ENCODE peak calls at places on chromosomes 16 and 17, in ten cellular contexts. O, L, S, M, F, B, T, X, Y and U are unnamed samples.

GRCh38 chr16:80718480-80719220 is 85.7 kb downstream of the CDYL2 start:
- DNase-seq in T (no peak), X (peak), L (no peak), M (no peak), O (no peak), B (no peak), F (no peak), S (peak), Y (peak), U (no peak)

GRCh38 chr16:495127-495748 is 32.3 kb upstream of the CAPN15 start:
- DNase-seq in Y (no peak), M (peak), T (peak), S (peak), B (no peak), O (peak), L (no peak), X (peak), F (no peak), U (peak)

GRCh38 chr17:52824542-52824941 is 666.0 kb upstream of the CA10 start:
- DNase-seq in X (no peak), F (no peak), O (no peak), T (no peak), L (no peak), M (no peak), S (no peak), B (no peak), Y (no peak), U (no peak)

GRCh38 chr17:79803997-79804855 is 7.3 kb upstream of the CBX8 start:
- DNase-seq in F (no peak), B (no peak), T (no peak), M (no peak), L (no peak), Y (no peak), X (no peak), S (no peak), O (no peak), U (no peak)

GRCh38 chr16:18983565-18984424 is at the start of gene TMC7:
- DNase-seq in T (peak), B (no peak), X (peak), M (peak), S (peak), O (peak), Y (peak), F (peak), L (peak), U (peak)

GRCh38 chr16:25586826-25587225 is 104.9 kb upstream of the HS3ST4 start:
- DNase-seq in F (no peak), L (no peak), S (no peak), X (no peak), M (no peak), B (no peak), T (no peak), O (no peak), Y (no peak), U (no peak)

GRCh38 chr17:76432712-76433336 is 20.1 kb downstream of the UBE2O start:
- DNase-seq in M (no peak), F (no peak), T (no peak), S (peak), L (no peak), B (no peak), X (no peak), Y (no peak), O (no peak), U (peak)

GRCh38 chr16:85514601-85515318 is 98.4 kb upstream of the GSE1 start:
- DNase-seq in S (peak), X (no peak), M (peak), F (peak), B (no peak), L (peak), Y (peak), O (no peak), T (peak), U (no peak)

GRCh38 chr16:23508589-23509440 is 1.5 kb downstream of the GGA2 start:
- DNase-seq in S (no peak), M (no peak), Y (no peak), B (no peak), O (no peak), X (peak), T (no peak), F (peak), L (no peak), U (peak)

GRCh38 chr17:13594762-13595697 is 6.7 kb downstream of the HS3ST3A1 start:
- DNase-seq in T (peak), M (peak), B (peak), Y (peak), F (peak), S (peak), L (peak), X (peak), O (peak), U (peak)

GRCh38 chr17:2282297-2282873 is 21.2 kb downstream of the SMG6 start:
- DNase-seq in L (no peak), S (peak), F (no peak), T (peak), M (peak), B (no peak), Y (no peak), X (peak), O (peak), U (peak)

GRCh38 chr16:55701442-55702319 is 45.9 kb downstream of the SLC6A2 start:
- DNase-seq in L (peak), T (peak), M (peak), S (peak), B (no peak), F (peak), X (peak), Y (no peak), O (peak), U (peak)

GRCh38 chr16:50390914-50391700 is 22.3 kb upstream of the BRD7 start:
- DNase-seq in X (no peak), O (no peak), M (no peak), S (no peak), L (no peak), T (no peak), F (no peak), Y (no peak), B (no peak), U (no peak)

GRCh38 chr16:56862776-56863175 is 2.2 kb upstream of the SLC12A3 start:
- DNase-seq in M (no peak), S (no peak), B (no peak), O (no peak), Y (no peak), F (no peak), X (no peak), T (no peak), L (no peak), U (no peak)

GRCh38 chr16:23448392-23448791 is 4.6 kb downstream of the COG7 start:
- DNase-seq in S (peak), X (no peak), M (no peak), O (no peak), F (no peak), T (no peak), Y (no peak), L (no peak), B (no peak), U (no peak)

GRCh38 chr16:68328860-68329370 is 18.1 kb downstream of the PRMT7 start:
- DNase-seq in Y (no peak), T (no peak), F (no peak), L (no peak), B (no peak), S (no peak), X (no peak), O (no peak), M (no peak), U (no peak)

GRCh38 chr17:37742114-37742761 is 2.6 kb downstream of the HNF1B start:
- DNase-seq in L (no peak), B (no peak), Y (no peak), O (no peak), X (peak), M (no peak), S (peak), F (no peak), T (peak), U (peak)

GRCh38 chr17:50931003-50931878 is 65.1 kb upstream of the TOB1 start:
- DNase-seq in F (peak), M (peak), O (peak), T (no peak), Y (no peak), L (peak), S (peak), X (peak), B (no peak), U (peak)

GRCh38 chr17:48102700-48103378 is 1.6 kb upstream of the CBX1 start:
- DNase-seq in X (no peak), B (no peak), L (peak), T (no peak), F (peak), O (no peak), S (no peak), Y (no peak), M (no peak), U (peak)

GRCh38 chr17:73030501-73030911 is 62.0 kb downstream of the SLC39A11 start:
- DNase-seq in B (no peak), F (no peak), O (no peak), T (no peak), L (peak), Y (no peak), S (peak), X (no peak), M (no peak), U (no peak)

GRCh38 chr16:57383276-57384247 is 11.3 kb downstream of the CX3CL1 start:
- DNase-seq in X (no peak), M (no peak), B (no peak), Y (no peak), L (no peak), T (no peak), F (no peak), S (peak), O (no peak), U (peak)

GRCh38 chr17:59418732-59419166 is 87.3 kb downstream of the YPEL2 start:
- DNase-seq in M (no peak), L (no peak), O (no peak), Y (no peak), B (no peak), F (no peak), X (no peak), T (no peak), S (no peak), U (no peak)

GRCh38 chr16:78240459-78241222 is 141.2 kb downstream of the WWOX start:
- DNase-seq in L (no peak), X (no peak), M (no peak), O (no peak), T (peak), B (no peak), S (no peak), Y (no peak), F (no peak), U (no peak)

GRCh38 chr17:77840156-77840555 is 118.3 kb upstream of the TNRC6C start:
- DNase-seq in Y (no peak), T (no peak), X (peak), B (no peak), S (peak), M (no peak), O (no peak), F (peak), L (peak), U (peak)

GRCh38 chr17:10013360-10014112 is 108.5 kb upstream of the RCVRN start:
- DNase-seq in L (no peak), Y (no peak), S (peak), O (no peak), F (no peak), M (no peak), T (no peak), B (no peak), X (no peak), U (no peak)

DNA sequence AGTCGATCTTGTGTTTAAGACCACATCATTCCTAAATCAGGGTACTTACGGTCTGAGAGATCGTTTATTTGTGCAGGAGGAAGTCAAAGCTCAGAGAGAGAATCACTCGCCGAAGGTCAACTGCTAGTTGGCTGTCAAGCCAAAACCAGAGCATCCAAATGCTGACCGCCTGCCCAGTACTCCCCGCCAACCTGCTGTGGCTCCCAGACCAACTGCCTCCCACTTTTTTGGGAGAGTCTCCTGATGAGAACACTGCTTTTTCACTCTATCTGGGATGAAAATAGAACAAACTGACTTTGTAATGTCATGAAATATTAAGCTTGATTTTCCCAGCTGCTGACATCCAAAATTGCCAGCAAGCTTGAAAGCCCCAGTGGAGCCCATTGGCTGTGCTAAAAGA is 125.9 kb upstream of the CDH5 start:
- DNase-seq in L (no peak), Y (no peak), X (no peak), S (no peak), O (no peak), F (no peak), M (no peak), B (no peak), T (no peak), U (no peak)
- TF ChIP-seq POLR2A in L (no peak), Y (no peak), X (no peak), S (no peak), O (no peak), F (no peak), M (no peak), B (no peak), T (no peak), U (no peak)

GRCh38 chr16:29986231-29986630 is 9.2 kb downstream of the HIRIP3 start:
- DNase-seq in Y (no peak), L (no peak), O (no peak), F (peak), T (no peak), X (no peak), S (no peak), B (no peak), M (no peak), U (no peak)
- TF ChIP-seq POLR2A in Y (no peak), L (no peak), O (no peak), F (no peak), T (no peak), X (no peak), S (no peak), B (no peak), M (no peak), U (no peak)

GRCh38 chr17:45584092-45585036 is 93.8 kb upstream of the PLEKHM1 start:
- DNase-seq in L (peak), T (peak), S (peak), Y (peak), M (peak), X (peak), O (peak), B (no peak), F (peak), U (no peak)
- TF ChIP-seq POLR2A in L (no peak), T (peak), S (no peak), Y (no peak), M (peak), X (peak), O (peak), B (peak), F (no peak), U (peak)

DNA sequence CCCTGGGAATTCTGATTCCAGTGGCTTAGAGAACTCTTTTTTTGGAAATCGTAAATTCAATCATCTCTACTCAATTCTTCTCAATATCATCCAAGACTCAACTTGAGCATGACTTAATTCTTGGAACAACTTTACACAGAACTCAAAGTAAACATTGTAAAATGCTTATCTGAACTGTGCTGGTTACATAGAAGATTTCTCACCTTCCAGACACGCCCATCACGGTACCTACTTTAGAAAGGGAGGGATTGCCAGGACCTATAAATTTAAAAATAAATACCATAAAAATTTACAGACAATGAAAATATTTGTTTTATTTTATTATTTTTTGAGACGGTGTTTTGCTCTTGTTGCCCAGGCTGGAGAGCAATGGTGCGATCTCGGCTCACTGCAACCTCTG is 26.5 kb downstream of the MAP1LC3B start:
- DNase-seq in M (no peak), T (no peak), O (no peak), B (no peak), Y (no peak), S (no peak), F (no peak), L (no peak), X (no peak), U (no peak)
- TF ChIP-seq POLR2A in M (no peak), T (no peak), O (no peak), B (no peak), Y (no peak), S (no peak), F (no peak), L (no peak), X (no peak), U (no peak)

GRCh38 chr17:81911277-81911961 is at the start of gene PCYT2:
- DNase-seq in L (peak), Y (peak), T (peak), S (peak), B (peak), F (peak), X (peak), O (peak), M (peak), U (peak)
- TF ChIP-seq POLR2A in L (no peak), Y (no peak), T (peak), S (no peak), B (peak), F (no peak), X (peak), O (peak), M (peak), U (no peak)

GRCh38 chr17:3512512-3513171 is 36.8 kb downstream of the ASPA start:
- DNase-seq in Y (peak), F (peak), M (peak), B (no peak), O (no peak), X (no peak), T (no peak), S (peak), L (peak), U (no peak)
- TF ChIP-seq POLR2A in Y (no peak), F (no peak), M (peak), B (no peak), O (no peak), X (no peak), T (no peak), S (no peak), L (no peak), U (no peak)

DNA sequence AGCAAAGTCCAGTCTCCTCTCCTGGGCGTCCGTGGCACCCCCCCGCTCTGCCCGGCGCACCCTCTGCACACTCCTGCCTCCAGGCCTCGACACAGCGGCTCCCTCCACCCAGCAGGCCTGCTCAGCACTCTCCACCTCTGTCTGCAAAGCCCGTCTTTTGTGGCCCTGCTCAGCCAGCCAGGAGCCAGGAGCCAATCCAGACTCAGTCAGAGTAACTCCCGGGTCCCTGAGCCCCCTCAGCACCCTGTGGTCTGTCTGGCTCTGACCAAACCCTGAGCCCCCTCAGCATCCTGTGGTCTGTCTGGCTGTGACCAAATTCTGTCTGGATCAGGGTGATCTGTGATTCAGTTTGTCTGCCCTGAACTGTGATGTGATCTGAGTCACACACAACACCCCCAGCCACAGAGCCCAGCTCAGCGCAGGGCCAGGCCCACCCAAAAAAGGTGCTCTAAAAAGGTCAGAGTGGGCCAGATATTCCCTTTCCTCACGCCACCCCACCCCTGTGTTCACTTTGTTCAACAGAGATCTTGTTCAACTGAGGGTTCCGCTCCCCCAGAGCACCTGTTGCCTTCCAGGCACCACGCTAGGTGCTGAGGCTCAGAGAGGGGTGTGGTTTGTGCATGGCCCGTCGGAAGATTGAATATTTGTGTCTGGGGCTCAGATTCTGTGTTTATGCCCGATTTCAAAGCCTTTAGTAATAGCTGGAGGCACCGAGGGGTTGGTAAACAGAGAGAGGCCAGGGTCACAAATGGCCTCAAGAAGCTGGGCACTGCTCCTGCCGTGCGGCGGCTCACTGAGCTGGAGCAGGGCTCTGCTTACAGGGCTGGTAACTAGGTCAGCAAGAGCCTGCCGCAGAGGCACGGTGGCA is 5.9 kb downstream of the ITGAE start:
- DNase-seq in B (no peak), M (no peak), X (no peak), O (no peak), S (peak), L (peak), Y (no peak), T (peak), F (no peak), U (no peak)
- TF ChIP-seq POLR2A in B (no peak), M (no peak), X (no peak), O (no peak), S (no peak), L (no peak), Y (no peak), T (no peak), F (no peak), U (no peak)

GRCh38 chr17:17786998-17787397 is 49.8 kb downstream of the SREBF1 start:
- DNase-seq in B (no peak), T (no peak), S (no peak), M (no peak), X (no peak), F (no peak), O (no peak), L (no peak), Y (no peak), U (no peak)
- TF ChIP-seq POLR2A in B (no peak), T (no peak), S (no peak), M (no peak), X (no peak), F (no peak), O (no peak), L (no peak), Y (no peak), U (no peak)